ENCODE peak calls at places on chromosomes 11 and 22, in five cellular contexts. One of them, this sample, is unnamed. For H3K4me1, the result is how much of the 10 kb centered on the place peaks cover.

GRCh38 chr11:27973851-27974536 is 134.0 kb downstream of the KIF18A start:
- DNase-seq in Peyer's patch: no peak
- DNase-seq in K562: no peak
- DNase-seq in tibial nerve: no peak
- DNase-seq in IMR-90: peak
- DNase-seq in this sample: no peak

GRCh38 chr11:10856689-10857603 is 907 bp downstream of the ZBED5 start:
- DNase-seq in K562: peak
- DNase-seq in Peyer's patch: no peak
- DNase-seq in IMR-90: peak
- DNase-seq in tibial nerve: no peak
- DNase-seq in this sample: no peak

GRCh38 chr22:21921729-21922128 is 30.9 kb downstream of the PPM1F start:
- DNase-seq in Peyer's patch: no peak
- DNase-seq in tibial nerve: no peak
- DNase-seq in IMR-90: peak
- DNase-seq in K562: no peak
- DNase-seq in this sample: no peak

GRCh38 chr11:2533642-2534115 is 88.9 kb downstream of the KCNQ1 start:
- DNase-seq in IMR-90: peak
- DNase-seq in tibial nerve: peak
- DNase-seq in K562: peak
- DNase-seq in Peyer's patch: peak
- DNase-seq in this sample: no peak

GRCh38 chr22:43777204-43777671 is 34.9 kb downstream of the EFCAB6 start:
- DNase-seq in Peyer's patch: no peak
- DNase-seq in K562: no peak
- DNase-seq in IMR-90: peak
- DNase-seq in tibial nerve: no peak
- DNase-seq in this sample: no peak

GRCh38 chr11:17781221-17781620 is 46.6 kb downstream of the KCNC1 start:
- DNase-seq in IMR-90: no peak
- DNase-seq in K562: no peak
- DNase-seq in Peyer's patch: no peak
- DNase-seq in tibial nerve: no peak
- DNase-seq in this sample: no peak

GRCh38 chr11:95512682-95513081 is 276.9 kb downstream of the FAM76B start:
- DNase-seq in Peyer's patch: no peak
- DNase-seq in tibial nerve: peak
- DNase-seq in K562: peak
- DNase-seq in IMR-90: peak
- DNase-seq in this sample: no peak

GRCh38 chr11:67409261-67409666 is 5.4 kb downstream of the TBC1D10C start:
- DNase-seq in IMR-90: no peak
- DNase-seq in tibial nerve: no peak
- DNase-seq in Peyer's patch: no peak
- DNase-seq in K562: no peak
- DNase-seq in this sample: no peak

GRCh38 chr22:36563444-36563843 is 34.5 kb upstream of the EIF3D start:
- DNase-seq in Peyer's patch: no peak
- DNase-seq in IMR-90: no peak
- DNase-seq in K562: no peak
- DNase-seq in tibial nerve: no peak
- DNase-seq in this sample: no peak

GRCh38 chr11:99368579-99368978 is 347.8 kb downstream of the CNTN5 start:
- DNase-seq in Peyer's patch: no peak
- DNase-seq in tibial nerve: no peak
- DNase-seq in IMR-90: no peak
- DNase-seq in K562: no peak
- DNase-seq in this sample: no peak

GRCh38 chr11:23988381-23989006 is 508.4 kb upstream of the LUZP2 start:
- DNase-seq in IMR-90: peak
- DNase-seq in K562: no peak
- DNase-seq in tibial nerve: no peak
- DNase-seq in Peyer's patch: no peak
- DNase-seq in this sample: no peak

GRCh38 chr11:96614846-96615245 is 225.0 kb downstream of the JRKL start:
- DNase-seq in IMR-90: no peak
- DNase-seq in Peyer's patch: no peak
- DNase-seq in tibial nerve: no peak
- DNase-seq in K562: no peak
- DNase-seq in this sample: no peak

GRCh38 chr11:117187428-117187798 is 8.9 kb downstream of the SIDT2 start:
- DNase-seq in tibial nerve: peak
- DNase-seq in IMR-90: no peak
- DNase-seq in K562: no peak
- DNase-seq in Peyer's patch: no peak
- DNase-seq in this sample: no peak

GRCh38 chr11:10911907-10912306 is 54.1 kb upstream of the ZBED5 start:
- DNase-seq in IMR-90: no peak
- DNase-seq in K562: no peak
- DNase-seq in tibial nerve: no peak
- DNase-seq in Peyer's patch: no peak
- DNase-seq in this sample: no peak

GRCh38 chr11:33687733-33688479 is 12.7 kb downstream of the C11orf91 start:
- DNase-seq in IMR-90: peak
- DNase-seq in tibial nerve: no peak
- DNase-seq in Peyer's patch: no peak
- DNase-seq in K562: peak
- DNase-seq in this sample: no peak

GRCh38 chr11:36056160-36056751 is 112.4 kb downstream of the LDLRAD3 start:
- DNase-seq in tibial nerve: no peak
- DNase-seq in K562: peak
- DNase-seq in Peyer's patch: no peak
- DNase-seq in IMR-90: peak
- DNase-seq in this sample: no peak

GRCh38 chr11:15660496-15660895 is 545.8 kb downstream of the INSC start:
- DNase-seq in tibial nerve: no peak
- DNase-seq in K562: no peak
- DNase-seq in IMR-90: no peak
- DNase-seq in Peyer's patch: no peak
- DNase-seq in this sample: no peak

GRCh38 chr22:39954584-39955055 is 5.6 kb upstream of the TMA7B start:
- DNase-seq in Peyer's patch: no peak
- DNase-seq in tibial nerve: no peak
- DNase-seq in IMR-90: peak
- DNase-seq in K562: no peak
- DNase-seq in this sample: no peak

GRCh38 chr11:102448869-102449224 is 3.7 kb downstream of the TMEM123 start:
- DNase-seq in IMR-90: no peak
- DNase-seq in Peyer's patch: no peak
- DNase-seq in K562: no peak
- DNase-seq in tibial nerve: no peak
- DNase-seq in this sample: no peak

GRCh38 chr11:101346591-101346990 is 217.0 kb upstream of the PGR start:
- DNase-seq in IMR-90: peak
- DNase-seq in tibial nerve: no peak
- DNase-seq in Peyer's patch: no peak
- DNase-seq in K562: no peak
- DNase-seq in this sample: no peak

GRCh38 chr11:65718964-65719492 is 1.6 kb downstream of the RNASEH2C start:
- DNase-seq in Peyer's patch: no peak
- DNase-seq in K562: peak
- DNase-seq in IMR-90: peak
- DNase-seq in tibial nerve: no peak
- DNase-seq in this sample: no peak

GRCh38 chr11:28521075-28521474 is 412.9 kb downstream of the METTL15 start:
- DNase-seq in Peyer's patch: no peak
- DNase-seq in K562: no peak
- DNase-seq in IMR-90: peak
- DNase-seq in tibial nerve: no peak
- DNase-seq in this sample: no peak

GRCh38 chr11:65593518-65594414 is 1.8 kb downstream of the KCNK7 start:
- DNase-seq in Peyer's patch: no peak
- DNase-seq in K562: peak
- DNase-seq in tibial nerve: no peak
- DNase-seq in IMR-90: no peak
- DNase-seq in this sample: no peak

GRCh38 chr11:73275381-73275750 is 3.2 kb downstream of the P2RY6 start:
- DNase-seq in Peyer's patch: peak
- DNase-seq in K562: no peak
- DNase-seq in tibial nerve: peak
- DNase-seq in IMR-90: no peak
- DNase-seq in this sample: no peak

GRCh38 chr11:119696378-119697157 is 32.4 kb downstream of the NECTIN1 start:
- DNase-seq in IMR-90: no peak
- DNase-seq in Peyer's patch: peak
- DNase-seq in tibial nerve: no peak
- DNase-seq in K562: no peak
- DNase-seq in this sample: no peak

GRCh38 chr11:116984589-116984988 is 113.6 kb downstream of the SIK3 start:
- DNase-seq in Peyer's patch: no peak
- DNase-seq in IMR-90: peak
- DNase-seq in K562: no peak
- DNase-seq in tibial nerve: no peak
- DNase-seq in this sample: no peak

GRCh38 chr22:43289551-43289963 is 53.6 kb downstream of the SCUBE1 start:
- DNase-seq in IMR-90: peak
- DNase-seq in tibial nerve: no peak
- DNase-seq in Peyer's patch: no peak
- DNase-seq in K562: no peak
- DNase-seq in this sample: no peak

GRCh38 chr22:33492210-33492651 is 428.0 kb downstream of the LARGE1 start:
- DNase-seq in Peyer's patch: no peak
- DNase-seq in IMR-90: no peak
- DNase-seq in tibial nerve: no peak
- DNase-seq in K562: no peak
- DNase-seq in this sample: no peak

GRCh38 chr11:45000918-45001317 is 50.2 kb upstream of the TP53I11 start:
- DNase-seq in Peyer's patch: no peak
- DNase-seq in IMR-90: no peak
- DNase-seq in tibial nerve: no peak
- DNase-seq in K562: no peak
- DNase-seq in this sample: no peak

GRCh38 chr11:118924591-118925585 is 838 bp downstream of the BCL9L start:
- DNase-seq in tibial nerve: no peak
- DNase-seq in K562: peak
- DNase-seq in Peyer's patch: peak
- DNase-seq in IMR-90: peak
- DNase-seq in this sample: no peak

GRCh38 chr11:14443642-14444041 is 56.0 kb downstream of the COPB1 start:
- DNase-seq in K562: no peak
- DNase-seq in IMR-90: peak
- DNase-seq in Peyer's patch: peak
- DNase-seq in tibial nerve: no peak
- DNase-seq in this sample: no peak
- TF ChIP-seq POLR2A in K562: no peak
- TF ChIP-seq POLR2A in IMR-90: no peak
- TF ChIP-seq POLR2A in Peyer's patch: no peak
- TF ChIP-seq POLR2A in tibial nerve: no peak
- TF ChIP-seq POLR2A in this sample: no peak

DNA sequence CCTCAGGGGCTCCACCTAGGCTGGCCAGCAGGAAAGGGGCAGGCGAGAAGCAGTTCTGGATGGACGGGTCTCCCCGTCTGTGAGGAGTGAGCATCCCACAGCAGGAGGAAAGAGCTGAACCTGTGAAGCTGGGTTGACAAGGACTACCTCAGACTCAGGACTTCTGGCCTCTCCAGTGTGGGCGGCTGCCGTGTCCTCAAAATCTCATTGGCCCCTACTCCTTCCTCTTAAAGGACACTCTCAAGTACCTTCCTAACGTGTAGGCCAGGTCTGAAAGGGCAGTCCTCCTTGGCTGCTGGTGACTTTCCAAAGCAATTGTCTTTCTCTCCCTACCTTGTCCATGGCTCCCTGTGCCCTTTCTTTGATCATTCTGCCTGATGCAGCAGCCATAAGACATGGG is 107.0 kb upstream of the AKIP1 start:
- DNase-seq in K562: no peak
- DNase-seq in tibial nerve: no peak
- DNase-seq in Peyer's patch: no peak
- DNase-seq in IMR-90: no peak
- DNase-seq in this sample: no peak
- H3K4me1 ChIP-seq in K562: under half
- H3K4me1 ChIP-seq in tibial nerve: under half
- H3K4me1 ChIP-seq in Peyer's patch: under half
- H3K4me1 ChIP-seq in IMR-90: under half
- H3K4me1 ChIP-seq in this sample: half or more

DNA sequence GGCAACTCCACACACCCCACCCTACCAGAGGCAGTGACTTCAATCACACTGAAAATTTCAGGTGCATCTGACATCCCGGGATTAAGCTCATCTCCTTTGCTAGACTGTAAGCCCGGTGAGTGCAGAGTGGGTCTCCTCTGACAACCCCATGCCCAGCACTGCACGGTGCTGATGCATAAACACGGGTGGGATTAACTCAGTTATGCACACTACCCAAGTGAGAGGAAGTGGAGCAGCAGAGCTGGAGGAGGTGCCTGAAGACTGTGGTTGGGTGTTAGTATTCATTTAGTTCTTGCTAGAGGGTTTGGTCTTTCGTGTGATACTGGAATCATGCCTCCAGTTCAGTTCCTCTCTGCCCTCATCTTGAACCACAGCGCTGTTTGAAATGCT is 6.5 kb downstream of the ARSA start:
- DNase-seq in Peyer's patch: no peak
- DNase-seq in tibial nerve: no peak
- DNase-seq in IMR-90: no peak
- DNase-seq in K562: no peak
- DNase-seq in this sample: no peak
- TF ChIP-seq POLR2A in Peyer's patch: no peak
- TF ChIP-seq POLR2A in tibial nerve: no peak
- TF ChIP-seq POLR2A in IMR-90: no peak
- TF ChIP-seq POLR2A in K562: no peak
- TF ChIP-seq POLR2A in this sample: peak

GRCh38 chr22:37822079-37822833 is 926 bp upstream of the GALR3 start:
- DNase-seq in IMR-90: no peak
- DNase-seq in Peyer's patch: no peak
- DNase-seq in K562: no peak
- DNase-seq in tibial nerve: no peak
- DNase-seq in this sample: no peak

GRCh38 chr22:37817705-37818311 is 5.4 kb upstream of the GALR3 start:
- DNase-seq in tibial nerve: peak
- DNase-seq in Peyer's patch: peak
- DNase-seq in K562: peak
- DNase-seq in IMR-90: peak
- DNase-seq in this sample: no peak

GRCh38 chr22:37818397-37819099 is 4.6 kb upstream of the GALR3 start:
- DNase-seq in Peyer's patch: peak
- DNase-seq in K562: no peak
- DNase-seq in IMR-90: peak
- DNase-seq in tibial nerve: no peak
- DNase-seq in this sample: no peak

GRCh38 chr22:37819100-37819433 is 4.1 kb upstream of the GALR3 start:
- DNase-seq in Peyer's patch: no peak
- DNase-seq in tibial nerve: no peak
- DNase-seq in K562: no peak
- DNase-seq in IMR-90: no peak
- DNase-seq in this sample: no peak

DNA sequence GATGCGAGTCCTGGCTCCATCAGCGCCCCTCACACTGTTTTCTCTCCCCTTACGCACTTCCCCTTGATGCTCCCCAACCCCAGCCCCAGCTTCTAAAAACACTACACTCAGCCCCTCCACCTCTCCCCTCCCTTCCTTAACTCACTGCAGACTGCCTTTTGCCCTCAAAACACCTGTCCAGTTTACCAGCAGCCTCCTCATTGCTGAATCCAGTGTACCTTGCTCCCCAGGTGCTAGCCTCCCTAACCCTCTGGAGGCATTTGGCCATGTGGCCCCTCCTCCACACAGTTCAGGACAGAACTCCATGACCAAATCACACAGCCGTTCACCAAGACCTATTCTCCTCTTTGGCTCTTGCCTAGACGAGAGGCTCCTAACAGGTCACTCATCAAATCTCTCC is 2.8 kb upstream of the GALR3 start:
- DNase-seq in tibial nerve: no peak
- DNase-seq in IMR-90: no peak
- DNase-seq in K562: no peak
- DNase-seq in Peyer's patch: no peak
- DNase-seq in this sample: no peak
- H3K4me1 ChIP-seq in tibial nerve: under half
- H3K4me1 ChIP-seq in IMR-90: under half
- H3K4me1 ChIP-seq in K562: under half
- H3K4me1 ChIP-seq in Peyer's patch: under half
- H3K4me1 ChIP-seq in this sample: under half

This sample was measured in esophagus squamous epithelium.